ENCODE peak calls at places on chromosomes 3 and 15, in five cellular contexts. O, Y, U, C and R are unnamed samples.

GRCh38 chr3:70800941-70801340 is 488.5 kb upstream of the MDFIC2 start:
- DNase-seq in C (no peak), Y (no peak), O (no peak), U (no peak), R (peak)

GRCh38 chr15:57611938-57612337 is 20.2 kb downstream of the MYZAP start:
- DNase-seq in C (no peak), U (no peak), O (no peak), Y (no peak), R (peak)

GRCh38 chr15:85760049-85760448 is 34.7 kb downstream of the KLHL25 start:
- DNase-seq in C (no peak), Y (peak), U (no peak), O (no peak), R (no peak)

GRCh38 chr15:63466378-63467192 is 37.8 kb upstream of the USP3 start:
- DNase-seq in O (no peak), C (peak), U (no peak), Y (no peak), R (peak)

GRCh38 chr3:55482496-55483195 is 4.5 kb downstream of the WNT5A start:
- DNase-seq in U (no peak), Y (no peak), C (no peak), O (no peak), R (no peak)

GRCh38 chr3:143098032-143098764 is 21.4 kb upstream of the CHST2 start:
- DNase-seq in O (no peak), Y (no peak), C (no peak), U (no peak), R (no peak)

GRCh38 chr3:18122264-18122663 is 302.9 kb downstream of the SATB1 start:
- DNase-seq in U (no peak), O (no peak), Y (no peak), C (no peak), R (no peak)

GRCh38 chr3:21326704-21327103 is 424.3 kb downstream of the ZNF385D start:
- DNase-seq in U (no peak), O (no peak), C (no peak), Y (no peak), R (no peak)

GRCh38 chr3:189766416-189766815 is 135.2 kb downstream of the TP63 start:
- DNase-seq in O (peak), Y (no peak), U (no peak), C (no peak), R (peak)

GRCh38 chr3:15500107-15500724 is 21.3 kb downstream of the COLQ start:
- DNase-seq in C (no peak), O (no peak), Y (no peak), U (no peak), R (no peak)

GRCh38 chr3:123440181-123440580 is 8.7 kb downstream of the ADCY5 start:
- DNase-seq in C (no peak), O (no peak), U (no peak), Y (no peak), R (no peak)

GRCh38 chr15:35139822-35140221 is 54.7 kb upstream of the NANOGP8 start:
- DNase-seq in U (no peak), C (no peak), O (no peak), Y (no peak), R (no peak)

GRCh38 chr15:48800811-48801460 is 9.9 kb downstream of the CEP152 start:
- DNase-seq in Y (no peak), U (no peak), C (no peak), O (no peak), R (no peak)

GRCh38 chr15:41207687-41208448 is 22.7 kb downstream of the EXD1 start:
- DNase-seq in O (no peak), U (no peak), Y (no peak), C (no peak), R (no peak)

GRCh38 chr3:171679011-171679492 is 131.2 kb downstream of the PLD1 start:
- DNase-seq in U (no peak), O (no peak), Y (no peak), C (no peak), R (no peak)

GRCh38 chr3:44067431-44067830 is 174.3 kb upstream of the TOPAZ1 start:
- DNase-seq in C (no peak), U (no peak), Y (no peak), O (no peak), R (no peak)

GRCh38 chr3:194732617-194733016 is 46.9 kb downstream of the FAM43A start:
- DNase-seq in Y (no peak), U (no peak), C (no peak), O (no peak), R (no peak)

GRCh38 chr3:38253704-38254103 is 11.9 kb upstream of the SLC22A13 start:
- DNase-seq in Y (no peak), O (no peak), U (no peak), C (no peak), R (no peak)

GRCh38 chr3:78497692-78498091 is 1270.1 kb downstream of the ROBO1 start:
- DNase-seq in Y (no peak), U (no peak), O (no peak), C (no peak), R (no peak)

GRCh38 chr15:100918690-100919480 is at the start of gene LRRK1:
- DNase-seq in U (no peak), C (peak), Y (peak), O (no peak), R (no peak)

GRCh38 chr3:124032351-124032880 is 40.5 kb upstream of the ROPN1 start:
- DNase-seq in O (no peak), U (no peak), C (peak), Y (no peak), R (no peak)

GRCh38 chr3:35968223-35968622 is 328.9 kb downstream of the ARPP21 start:
- DNase-seq in Y (no peak), O (no peak), U (no peak), C (no peak), R (no peak)

GRCh38 chr3:100164730-100165129 is 50.4 kb upstream of the FILIP1L start:
- DNase-seq in O (no peak), Y (no peak), U (no peak), C (no peak), R (no peak)

GRCh38 chr15:52727825-52728224 is 48.6 kb upstream of the ATOSA start:
- DNase-seq in O (no peak), Y (no peak), U (no peak), C (no peak), R (no peak)

GRCh38 chr3:193016437-193016887 is 98.8 kb upstream of the MB21D2 start:
- DNase-seq in O (no peak), U (no peak), Y (no peak), C (no peak), R (no peak)

GRCh38 chr3:156417733-156418132 is 137.2 kb downstream of the SSR3 start:
- DNase-seq in Y (no peak), O (no peak), C (no peak), U (no peak), R (no peak)

GRCh38 chr3:36201546-36201945 is 178.8 kb upstream of the STAC start:
- DNase-seq in O (no peak), C (no peak), U (no peak), Y (no peak), R (no peak)

GRCh38 chr3:95389725-95390313 is 1327.0 kb downstream of the NSUN3 start:
- DNase-seq in C (no peak), U (no peak), O (no peak), Y (no peak), R (no peak)

GRCh38 chr3:109023656-109024254 is 70.1 kb upstream of the GUCA1C start:
- DNase-seq in O (no peak), C (peak), Y (no peak), U (no peak), R (peak)

GRCh38 chr15:58467722-58468436 is 36.1 kb downstream of the LIPC start:
- DNase-seq in Y (no peak), U (no peak), C (no peak), O (no peak), R (no peak)

GRCh38 chr3:16587047-16587702 is 18.0 kb downstream of the DAZL start:
- DNase-seq in Y (no peak), C (no peak), O (no peak), U (no peak), R (no peak)

GRCh38 chr3:49173116-49173791 is 1.9 kb downstream of the KLHDC8B start:
- DNase-seq in Y (no peak), U (no peak), C (peak), O (no peak), R (no peak)

GRCh38 chr15:75828429-75828828 is 14.8 kb upstream of the UBE2Q2 start:
- DNase-seq in O (no peak), C (no peak), Y (no peak), U (no peak), R (no peak)

GRCh38 chr3:111750278-111750884 is 108.7 kb upstream of the PHLDB2 start:
- DNase-seq in U (no peak), Y (no peak), O (no peak), C (no peak), R (no peak)

GRCh38 chr15:100740105-100740504 is 137.7 kb downstream of the ASB7 start:
- DNase-seq in O (no peak), U (no peak), Y (no peak), C (no peak), R (no peak)

GRCh38 chr3:55339390-55339789 is 147.7 kb downstream of the WNT5A start:
- DNase-seq in C (no peak), Y (no peak), O (no peak), U (no peak), R (no peak)

GRCh38 chr15:99719096-99719541 is 14.1 kb downstream of the LYSMD4 start:
- DNase-seq in C (no peak), O (no peak), Y (no peak), U (no peak), R (no peak)

GRCh38 chr3:115401298-115401697 is 222.0 kb upstream of the GAP43 start:
- DNase-seq in O (no peak), U (no peak), C (no peak), Y (no peak), R (no peak)

DNA sequence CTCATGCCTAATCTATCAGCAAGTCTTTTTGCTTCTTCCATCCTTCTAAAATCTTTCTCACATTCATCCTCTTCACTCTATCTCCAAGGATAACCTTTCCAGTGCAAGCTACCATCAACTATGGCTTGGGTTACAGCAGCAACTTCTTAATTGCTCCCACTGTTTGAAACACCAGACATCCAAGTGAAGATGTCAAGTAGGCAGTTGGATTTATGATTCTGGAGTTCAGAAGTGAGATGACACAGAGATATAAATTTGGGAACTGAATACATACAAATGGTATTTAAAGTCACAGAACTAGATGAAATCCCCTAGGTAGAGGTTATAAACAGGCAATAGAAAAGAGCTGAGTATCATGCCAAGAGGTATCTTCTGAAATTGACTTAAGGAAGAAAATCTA is 3.7 kb downstream of the UBR1 start:
- DNase-seq in Y (no peak), U (no peak), C (no peak), O (no peak), R (no peak)
- H3K4me3 ChIP-seq in Y (no peak), U (no peak), C (no peak), O (no peak), R (no peak)

GRCh38 chr15:25543156-25543555 is 104.3 kb upstream of the UBE3A start:
- DNase-seq in U (no peak), O (peak), Y (no peak), C (no peak), R (peak)
- TF ChIP-seq POLR2AphosphoS5 in U (no peak), O (no peak), Y (no peak), C (no peak), R (no peak)

GRCh38 chr3:27290760-27291159 is 78.4 kb downstream of the NEK10 start:
- DNase-seq in C (no peak), Y (no peak), O (no peak), U (no peak), R (no peak)

GRCh38 chr3:27287052-27287451 is 82.1 kb downstream of the NEK10 start:
- DNase-seq in Y (no peak), C (no peak), O (no peak), U (no peak), R (no peak)

GRCh38 chr3:27285668-27286067 is 83.5 kb downstream of the NEK10 start:
- DNase-seq in C (no peak), O (no peak), Y (no peak), U (no peak), R (no peak)

GRCh38 chr3:27293954-27294353 is 75.2 kb downstream of the NEK10 start:
- DNase-seq in Y (no peak), C (no peak), O (no peak), U (no peak), R (no peak)

GRCh38 chr3:27289769-27290413 is 79.3 kb downstream of the NEK10 start:
- DNase-seq in O (no peak), Y (no peak), C (no peak), U (no peak), R (no peak)
- H3K27ac ChIP-seq in O (no peak), Y (no peak), C (no peak), U (no peak), R (no peak)

DNA sequence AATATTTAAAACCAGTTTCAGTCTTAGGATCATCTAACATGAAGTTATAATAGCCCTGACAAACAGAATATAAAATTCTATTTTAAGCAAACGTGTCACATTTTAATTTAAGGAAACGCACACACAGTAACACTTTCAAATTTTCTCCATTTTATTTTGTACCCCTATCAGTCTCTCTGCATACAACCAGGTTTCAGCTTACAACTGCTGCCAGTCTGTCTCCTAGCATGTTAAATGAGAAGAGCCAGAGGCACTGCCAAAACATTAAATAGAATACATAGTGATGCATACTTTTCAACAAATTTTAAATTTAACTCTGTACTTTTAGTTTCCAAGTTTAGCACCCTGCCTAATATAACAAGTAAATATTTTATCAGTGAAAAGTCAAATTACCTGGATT is 60.8 kb downstream of the UACA start:
- DNase-seq in O (no peak), U (no peak), Y (no peak), C (no peak), R (no peak)
- H3K4me3 ChIP-seq in O (no peak), U (peak), Y (no peak), C (no peak), R (no peak)

GRCh38 chr3:64290161-64290560 is 64.9 kb upstream of the PRICKLE2 start:
- DNase-seq in Y (no peak), C (no peak), U (no peak), O (no peak), R (no peak)
- TF ChIP-seq POLR2AphosphoS5 in Y (no peak), C (no peak), U (no peak), O (no peak), R (no peak)

DNA sequence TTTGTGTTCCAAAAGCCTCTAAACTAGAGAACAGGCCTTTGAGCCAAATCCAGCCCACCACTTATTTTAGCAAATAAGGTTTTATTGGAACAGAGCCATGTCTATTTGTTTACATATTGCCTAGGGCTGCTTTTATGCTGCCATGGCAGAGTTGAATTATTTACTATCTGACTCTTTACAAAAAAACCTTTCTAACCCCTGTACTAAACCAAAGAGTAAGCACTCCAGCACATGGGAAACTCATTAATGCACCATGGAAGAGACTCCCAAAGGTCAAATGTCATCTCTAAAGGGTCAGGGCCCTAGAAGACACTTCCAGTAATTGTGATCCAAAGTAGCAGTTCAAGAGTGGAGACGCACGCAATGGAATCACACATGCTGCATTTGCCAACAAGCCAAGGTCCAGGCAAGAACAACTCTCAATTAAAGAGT is 22.3 kb downstream of the OSBPL10 start:
- DNase-seq in C (no peak), O (no peak), U (no peak), Y (no peak), R (no peak)
- H3K27ac ChIP-seq in C (no peak), O (peak), U (peak), Y (peak), R (no peak)

GRCh38 chr3:149639093-149639486 is 18.7 kb downstream of the WWTR1 start:
- DNase-seq in C (no peak), U (no peak), Y (no peak), O (no peak), R (no peak)
- H3K4me3 ChIP-seq in C (no peak), U (peak), Y (no peak), O (peak), R (no peak)

DNA sequence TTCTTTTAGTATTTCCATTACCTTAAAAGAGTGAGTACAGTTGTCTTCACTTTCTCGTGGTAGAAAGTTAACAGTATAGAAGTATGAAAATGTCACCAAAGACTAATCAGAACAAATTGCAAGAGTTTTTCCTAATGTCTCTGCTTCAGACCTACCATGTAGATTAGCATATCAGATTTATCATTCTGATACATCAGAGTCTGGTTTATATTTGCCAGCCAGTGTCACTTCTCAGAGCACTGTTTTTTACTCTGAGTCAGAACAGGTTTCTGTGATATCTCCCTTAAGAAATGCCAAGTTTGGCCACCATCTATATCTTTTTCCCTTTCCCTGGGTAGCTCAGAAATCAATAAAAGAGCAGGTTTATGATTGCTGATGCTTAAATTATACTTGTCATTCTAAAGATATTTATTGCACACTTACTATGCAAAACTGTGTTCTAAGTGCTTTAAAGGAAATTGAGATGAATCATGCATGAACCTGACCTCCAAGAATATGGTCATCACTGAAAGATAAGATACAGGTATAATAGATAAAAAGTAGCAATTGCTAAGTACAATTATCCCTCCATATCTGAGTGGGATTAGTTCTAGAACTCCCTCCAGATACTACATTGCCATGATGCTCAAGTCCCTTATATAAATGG is 672.7 kb upstream of the NAALADL2 start:
- DNase-seq in Y (no peak), C (no peak), U (no peak), O (no peak), R (no peak)
- TF ChIP-seq POLR2AphosphoS5 in Y (no peak), C (no peak), U (no peak), O (no peak), R (no peak)

DNA sequence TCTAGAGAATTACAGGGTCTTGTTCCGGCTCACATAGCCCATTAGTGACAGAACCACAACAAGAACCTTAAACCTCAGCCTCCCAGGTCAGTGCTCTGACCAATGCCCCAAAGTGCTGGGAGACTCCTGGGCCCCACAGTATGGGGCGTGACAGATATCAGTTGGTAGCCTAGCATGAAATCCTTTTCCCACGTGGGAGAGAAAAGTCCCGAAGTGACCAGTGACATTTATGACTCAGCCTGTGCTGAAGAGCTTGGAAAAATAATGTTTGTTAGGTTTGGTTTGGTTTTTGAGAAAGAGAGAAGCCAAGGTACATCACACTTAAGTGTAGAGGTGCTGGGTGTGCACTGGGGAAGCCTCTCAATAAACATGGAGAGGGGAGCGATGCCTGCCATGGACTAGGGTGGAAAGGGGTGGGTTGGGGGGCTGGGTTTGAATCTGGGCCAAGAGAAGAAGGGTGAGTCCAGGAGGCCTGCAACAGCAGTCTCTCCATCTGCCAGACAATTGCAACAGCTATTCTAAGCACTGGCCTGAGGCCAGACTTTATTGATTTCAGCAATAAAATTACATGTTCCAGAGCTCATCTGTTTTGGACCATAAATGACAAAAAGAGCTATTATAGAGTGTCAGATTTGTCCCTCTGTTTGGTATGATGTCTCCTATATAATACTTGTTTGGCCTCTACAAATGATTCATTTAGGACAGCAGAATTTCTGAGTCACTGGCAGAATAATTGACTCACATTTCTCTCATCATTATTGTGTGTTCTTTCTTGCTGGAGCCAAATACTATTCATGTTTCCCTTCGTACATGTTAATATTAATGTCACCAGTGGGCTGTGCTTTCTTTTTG is 43.4 kb downstream of the C2CD4A start:
- DNase-seq in Y (no peak), O (no peak), C (no peak), U (peak), R (no peak)
- H3K27ac ChIP-seq in Y (no peak), O (peak), C (no peak), U (no peak), R (peak)